ENCODE peak calls at places on chromosomes 2 and 18, in six cellular contexts. Z is brain microvascular endothelial cell, T is A549, I is body of pancreas, X is AG10803, A is HL-60. G is an unnamed sample.

GRCh38 chr2:17877811-17878221 is 651 bp upstream of the KCNS3 start:
- DNase-seq in Z (no peak), T (no peak), I (peak; percentile 15), X (peak; percentile 5), A (peak; percentile 63), G (peak; percentile 23)

GRCh38 chr2:237765875-237766274 is 32.7 kb upstream of the RBM44 start:
- DNase-seq in Z (no peak), T (no peak), I (no peak), X (peak; percentile 24), A (no peak), G (no peak)

GRCh38 chr2:64268330-64268729 is 124.1 kb upstream of the PELI1 start:
- DNase-seq in Z (no peak), T (no peak), I (no peak), X (no peak), A (no peak), G (no peak)

GRCh38 chr2:159399716-159400525 is 113.4 kb upstream of the WDSUB1 start:
- DNase-seq in Z (no peak), T (peak; percentile 11), I (no peak), X (peak; percentile 5), A (no peak), G (no peak)

GRCh38 chr18:24368749-24369148 is 28.9 kb downstream of the OSBPL1A start:
- DNase-seq in Z (no peak), T (no peak), I (no peak), X (no peak), A (no peak), G (no peak)

GRCh38 chr2:7121851-7122250 is 204.6 kb downstream of the RNF144A start:
- DNase-seq in Z (no peak), T (no peak), I (no peak), X (no peak), A (no peak), G (no peak)

GRCh38 chr2:42967959-42968674 is 175.7 kb upstream of the HAAO start:
- DNase-seq in Z (peak; percentile 73), T (no peak), I (no peak), X (peak; percentile 93), A (no peak), G (peak; percentile 51)

GRCh38 chr2:37318401-37318800 is 6.2 kb downstream of the PRKD3 start:
- DNase-seq in Z (peak; percentile 38), T (no peak), I (no peak), X (peak; percentile 69), A (peak; percentile 8), G (no peak)

GRCh38 chr2:115160523-115161521 is 718.4 kb downstream of the DPP10 start:
- DNase-seq in Z (no peak), T (no peak), I (peak; percentile 77), X (no peak), A (no peak), G (peak; percentile 83)

GRCh38 chr2:194205568-194206227 is 1451.3 kb upstream of the SLC39A10 start:
- DNase-seq in Z (no peak), T (no peak), I (no peak), X (no peak), A (no peak), G (no peak)

GRCh38 chr2:47298739-47299138 is 104.2 kb upstream of the MSH2 start:
- DNase-seq in Z (no peak), T (no peak), I (no peak), X (no peak), A (no peak), G (no peak)

GRCh38 chr18:63213331-63213900 is 106.2 kb downstream of the BCL2 start:
- DNase-seq in Z (no peak), T (no peak), I (no peak), X (peak; percentile 34), A (peak; percentile 26), G (no peak)

GRCh38 chr2:227862227-227862740 is 9.1 kb upstream of the DAW1 start:
- DNase-seq in Z (peak; percentile 79), T (peak; percentile 80), I (peak; percentile 23), X (peak; percentile 40), A (peak; percentile 47), G (peak; percentile 12)

GRCh38 chr2:11940799-11941198 is 194.4 kb downstream of the LPIN1 start:
- DNase-seq in Z (no peak), T (no peak), I (no peak), X (no peak), A (no peak), G (no peak)

GRCh38 chr2:29699045-29699444 is 222.3 kb downstream of the ALK start:
- DNase-seq in Z (no peak), T (no peak), I (no peak), X (no peak), A (no peak), G (no peak)
- TF ChIP-seq CTCF in Z (no peak), T (no peak), I (no peak), X (no peak), A (no peak), G (no peak)

GRCh38 chr18:26051845-26052244 is 38.6 kb downstream of the SS18 start:
- DNase-seq in Z (no peak), T (no peak), I (no peak), X (no peak), A (no peak), G (no peak)
- TF ChIP-seq CTCF in Z (no peak), T (no peak), I (no peak), X (no peak), A (no peak), G (no peak)

GRCh38 chr2:75067506-75067905 is 109.1 kb downstream of the POLE4 start:
- DNase-seq in Z (no peak), T (no peak), I (no peak), X (no peak), A (no peak), G (no peak)

GRCh38 chr2:75071766-75072165 is 113.3 kb downstream of the POLE4 start:
- DNase-seq in Z (no peak), T (no peak), I (no peak), X (no peak), A (no peak), G (no peak)

GRCh38 chr2:75066121-75066520 is 107.7 kb downstream of the POLE4 start:
- DNase-seq in Z (no peak), T (no peak), I (no peak), X (no peak), A (no peak), G (no peak)

GRCh38 chr2:75065402-75066008 is 107.1 kb downstream of the POLE4 start:
- DNase-seq in Z (no peak), T (no peak), I (no peak), X (peak; percentile 33), A (no peak), G (no peak)

GRCh38 chr2:75068546-75068945 is 110.1 kb downstream of the POLE4 start:
- DNase-seq in Z (no peak), T (no peak), I (no peak), X (no peak), A (no peak), G (no peak)
- TF ChIP-seq CTCF in Z (no peak), T (no peak), I (no peak), X (no peak), A (no peak), G (no peak)

GRCh38 chr2:241300000-241300399 is 15.5 kb downstream of the HDLBP start:
- DNase-seq in Z (no peak), T (no peak), I (no peak), X (no peak), A (no peak), G (no peak)
- TF ChIP-seq CTCF in Z (no peak), T (no peak), I (no peak), X (no peak), A (no peak), G (no peak)

GRCh38 chr2:59276033-59276432 is 1034.9 kb upstream of the FANCL start:
- DNase-seq in Z (no peak), T (peak; percentile 14), I (no peak), X (no peak), A (no peak), G (peak; percentile 5)
- TF ChIP-seq CTCF in Z (peak; percentile 3), T (peak; percentile 17), I (no peak), X (peak; percentile 24), A (peak; percentile 3), G (peak; percentile 42)

DNA sequence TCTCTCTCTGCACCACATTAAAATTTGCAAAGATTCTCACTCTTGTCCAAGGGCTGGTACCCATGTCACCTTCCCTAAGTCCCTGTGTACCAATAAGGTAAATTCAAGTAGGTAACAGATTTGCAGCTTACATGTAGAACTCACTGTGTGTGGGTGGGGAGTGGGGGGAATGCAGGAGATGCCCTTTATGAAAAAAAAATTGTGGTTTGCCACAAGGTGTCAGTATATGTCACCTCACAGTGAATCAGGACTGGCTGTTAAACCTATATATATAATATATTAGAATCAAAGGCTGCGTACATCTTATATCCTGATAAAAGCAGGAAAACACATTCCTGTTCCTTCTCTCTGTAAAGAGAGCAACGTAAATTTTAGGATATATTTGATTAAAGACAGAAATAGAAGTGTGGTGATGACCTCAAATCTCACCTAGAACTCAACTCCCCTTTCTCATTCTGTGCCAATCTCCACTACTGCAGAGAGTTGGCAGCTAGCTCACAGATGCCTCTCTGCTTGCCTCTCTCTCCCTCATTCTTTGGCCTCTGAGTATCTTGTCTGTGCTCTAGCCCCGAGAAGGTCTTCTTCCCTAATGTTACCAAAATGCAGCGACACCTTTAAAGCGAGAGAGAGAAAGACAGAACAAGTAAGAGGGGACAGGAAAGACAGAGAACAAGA is 529 bp downstream of the XDH start:
- DNase-seq in Z (no peak), T (peak; percentile 36), I (no peak), X (no peak), A (no peak), G (no peak)
- TF ChIP-seq CTCF in Z (peak; percentile 9), T (peak; percentile 58), I (peak; percentile 18), X (peak; percentile 6), A (no peak), G (no peak)

DNA sequence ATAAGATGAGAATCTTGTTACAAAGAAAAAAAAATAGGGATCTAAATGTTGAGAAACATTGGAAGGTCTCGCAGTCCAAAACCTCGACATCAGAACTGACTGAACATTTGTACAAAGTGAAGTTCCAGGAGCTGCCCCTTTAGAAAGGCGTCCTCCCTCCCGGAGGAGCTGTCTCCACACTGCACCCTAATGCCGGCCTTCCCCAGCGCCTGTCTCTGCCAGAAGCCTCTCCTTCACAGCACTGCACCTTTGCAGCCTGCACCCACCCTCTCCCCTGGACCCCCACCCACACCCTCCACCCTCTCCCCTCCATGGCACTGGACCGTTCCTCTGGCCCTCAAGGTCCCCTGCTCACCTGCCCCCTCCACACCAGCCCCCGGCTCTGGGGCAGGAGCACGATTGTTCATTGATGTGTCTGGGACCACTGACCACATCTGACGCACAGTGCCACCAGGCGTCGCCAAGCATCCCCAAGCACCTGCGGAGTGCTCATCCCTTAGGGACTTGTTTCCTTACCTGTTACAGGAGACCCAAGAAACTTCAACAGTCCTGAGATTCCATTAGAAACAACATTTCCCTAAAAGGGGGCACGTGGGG is 90.3 kb upstream of the SNTG2 start:
- DNase-seq in Z (no peak), T (peak; percentile 24), I (no peak), X (no peak), A (no peak), G (no peak)
- TF ChIP-seq CTCF in Z (no peak), T (no peak), I (no peak), X (no peak), A (no peak), G (no peak)

GRCh38 chr2:143284087-143284675 is 155.0 kb downstream of the ARHGAP15 start:
- DNase-seq in Z (peak; percentile 3), T (peak; percentile 51), I (peak; percentile 21), X (peak; percentile 40), A (peak; percentile 52), G (peak; percentile 13)
- TF ChIP-seq CTCF in Z (peak; percentile 90), T (peak; percentile 60), I (peak; percentile 34), X (peak; percentile 81), A (peak; percentile 76), G (peak; percentile 74)